ENCODE peak calls at places on chromosomes 2 and 18, in ten cellular contexts. One of them, this sample, is unnamed.

GRCh38 chr2:236535024-236535423 is 34.6 kb upstream of the ACKR3 start:
- DNase-seq in iris pigment epithelial cell: peak; percentile 77
- DNase-seq in stimulated activated CD4-positive, alpha-beta T cell treated with anti-CD3 and anti-CD28 coated beads, Interleukin-4, amount 100 ng/mL, for 48 hours: no peak
- DNase-seq in PC-9: no peak
- DNase-seq in neural progenitor cell: no peak
- DNase-seq in activated T-helper 1 cell treated with Interleukin-2 at 50 U/mL for 16 hours: no peak
- DNase-seq in DMS153: no peak
- DNase-seq in cerebellar cortex: no peak
- DNase-seq in heart left ventricle: no peak
- DNase-seq in HTR-8/SVneo: peak; percentile 35
- DNase-seq in this sample: no peak

GRCh38 chr2:29749041-29749440 is 172.3 kb downstream of the ALK start:
- DNase-seq in stimulated activated CD4-positive, alpha-beta T cell treated with anti-CD3 and anti-CD28 coated beads, Interleukin-4, amount 100 ng/mL, for 48 hours: no peak
- DNase-seq in iris pigment epithelial cell: no peak
- DNase-seq in HTR-8/SVneo: no peak
- DNase-seq in activated T-helper 1 cell treated with Interleukin-2 at 50 U/mL for 16 hours: no peak
- DNase-seq in DMS153: peak; percentile 1
- DNase-seq in cerebellar cortex: no peak
- DNase-seq in neural progenitor cell: no peak
- DNase-seq in heart left ventricle: no peak
- DNase-seq in PC-9: no peak
- DNase-seq in this sample: no peak

GRCh38 chr2:104368089-104368488 is 485.8 kb upstream of the POU3F3 start:
- DNase-seq in activated T-helper 1 cell treated with Interleukin-2 at 50 U/mL for 16 hours: no peak
- DNase-seq in cerebellar cortex: no peak
- DNase-seq in DMS153: no peak
- DNase-seq in HTR-8/SVneo: no peak
- DNase-seq in stimulated activated CD4-positive, alpha-beta T cell treated with anti-CD3 and anti-CD28 coated beads, Interleukin-4, amount 100 ng/mL, for 48 hours: no peak
- DNase-seq in heart left ventricle: no peak
- DNase-seq in PC-9: no peak
- DNase-seq in iris pigment epithelial cell: no peak
- DNase-seq in neural progenitor cell: no peak
- DNase-seq in this sample: no peak

GRCh38 chr2:86037795-86038192 is 67.9 kb downstream of the POLR1A start:
- DNase-seq in iris pigment epithelial cell: no peak
- DNase-seq in activated T-helper 1 cell treated with Interleukin-2 at 50 U/mL for 16 hours: no peak
- DNase-seq in PC-9: no peak
- DNase-seq in cerebellar cortex: no peak
- DNase-seq in stimulated activated CD4-positive, alpha-beta T cell treated with anti-CD3 and anti-CD28 coated beads, Interleukin-4, amount 100 ng/mL, for 48 hours: no peak
- DNase-seq in HTR-8/SVneo: no peak
- DNase-seq in DMS153: no peak
- DNase-seq in neural progenitor cell: no peak
- DNase-seq in heart left ventricle: no peak
- DNase-seq in this sample: no peak

GRCh38 chr2:159265171-159265576 is 21.3 kb downstream of the WDSUB1 start:
- DNase-seq in PC-9: no peak
- DNase-seq in neural progenitor cell: no peak
- DNase-seq in cerebellar cortex: no peak
- DNase-seq in HTR-8/SVneo: no peak
- DNase-seq in heart left ventricle: no peak
- DNase-seq in stimulated activated CD4-positive, alpha-beta T cell treated with anti-CD3 and anti-CD28 coated beads, Interleukin-4, amount 100 ng/mL, for 48 hours: no peak
- DNase-seq in DMS153: no peak
- DNase-seq in activated T-helper 1 cell treated with Interleukin-2 at 50 U/mL for 16 hours: no peak
- DNase-seq in iris pigment epithelial cell: peak; percentile 58
- DNase-seq in this sample: no peak

GRCh38 chr2:24621779-24622538 is 130.9 kb downstream of the NCOA1 start:
- DNase-seq in neural progenitor cell: no peak
- DNase-seq in activated T-helper 1 cell treated with Interleukin-2 at 50 U/mL for 16 hours: no peak
- DNase-seq in cerebellar cortex: no peak
- DNase-seq in heart left ventricle: no peak
- DNase-seq in DMS153: no peak
- DNase-seq in HTR-8/SVneo: no peak
- DNase-seq in iris pigment epithelial cell: no peak
- DNase-seq in stimulated activated CD4-positive, alpha-beta T cell treated with anti-CD3 and anti-CD28 coated beads, Interleukin-4, amount 100 ng/mL, for 48 hours: no peak
- DNase-seq in PC-9: no peak
- DNase-seq in this sample: no peak

GRCh38 chr18:9109523-9109922 is 7.0 kb downstream of the NDUFV2 start:
- DNase-seq in cerebellar cortex: no peak
- DNase-seq in iris pigment epithelial cell: peak; percentile 77
- DNase-seq in PC-9: no peak
- DNase-seq in DMS153: no peak
- DNase-seq in heart left ventricle: no peak
- DNase-seq in activated T-helper 1 cell treated with Interleukin-2 at 50 U/mL for 16 hours: no peak
- DNase-seq in HTR-8/SVneo: no peak
- DNase-seq in stimulated activated CD4-positive, alpha-beta T cell treated with anti-CD3 and anti-CD28 coated beads, Interleukin-4, amount 100 ng/mL, for 48 hours: no peak
- DNase-seq in neural progenitor cell: no peak
- DNase-seq in this sample: no peak

GRCh38 chr2:129781749-129782617 is 197.5 kb upstream of the RAB6C start:
- DNase-seq in HTR-8/SVneo: no peak
- DNase-seq in PC-9: no peak
- DNase-seq in DMS153: no peak
- DNase-seq in cerebellar cortex: no peak
- DNase-seq in heart left ventricle: no peak
- DNase-seq in activated T-helper 1 cell treated with Interleukin-2 at 50 U/mL for 16 hours: no peak
- DNase-seq in neural progenitor cell: no peak
- DNase-seq in iris pigment epithelial cell: no peak
- DNase-seq in stimulated activated CD4-positive, alpha-beta T cell treated with anti-CD3 and anti-CD28 coated beads, Interleukin-4, amount 100 ng/mL, for 48 hours: no peak
- DNase-seq in this sample: no peak

GRCh38 chr2:57185568-57185967 is 861.0 kb upstream of the VRK2 start:
- DNase-seq in HTR-8/SVneo: no peak
- DNase-seq in iris pigment epithelial cell: no peak
- DNase-seq in DMS153: no peak
- DNase-seq in heart left ventricle: no peak
- DNase-seq in cerebellar cortex: no peak
- DNase-seq in PC-9: no peak
- DNase-seq in activated T-helper 1 cell treated with Interleukin-2 at 50 U/mL for 16 hours: no peak
- DNase-seq in stimulated activated CD4-positive, alpha-beta T cell treated with anti-CD3 and anti-CD28 coated beads, Interleukin-4, amount 100 ng/mL, for 48 hours: no peak
- DNase-seq in neural progenitor cell: no peak
- DNase-seq in this sample: no peak

GRCh38 chr18:58013241-58014211 is 30.5 kb upstream of the NEDD4L start:
- DNase-seq in HTR-8/SVneo: no peak
- DNase-seq in activated T-helper 1 cell treated with Interleukin-2 at 50 U/mL for 16 hours: no peak
- DNase-seq in cerebellar cortex: no peak
- DNase-seq in DMS153: peak; percentile 2
- DNase-seq in PC-9: peak; percentile 27
- DNase-seq in heart left ventricle: no peak
- DNase-seq in neural progenitor cell: no peak
- DNase-seq in stimulated activated CD4-positive, alpha-beta T cell treated with anti-CD3 and anti-CD28 coated beads, Interleukin-4, amount 100 ng/mL, for 48 hours: no peak
- DNase-seq in iris pigment epithelial cell: no peak
- DNase-seq in this sample: no peak

GRCh38 chr2:228768818-228769217 is 502.3 kb downstream of the PID1 start:
- DNase-seq in cerebellar cortex: no peak
- DNase-seq in PC-9: no peak
- DNase-seq in HTR-8/SVneo: peak; percentile 32
- DNase-seq in iris pigment epithelial cell: peak; percentile 84
- DNase-seq in DMS153: no peak
- DNase-seq in neural progenitor cell: no peak
- DNase-seq in heart left ventricle: peak; percentile 18
- DNase-seq in stimulated activated CD4-positive, alpha-beta T cell treated with anti-CD3 and anti-CD28 coated beads, Interleukin-4, amount 100 ng/mL, for 48 hours: no peak
- DNase-seq in activated T-helper 1 cell treated with Interleukin-2 at 50 U/mL for 16 hours: no peak
- DNase-seq in this sample: no peak

GRCh38 chr2:231059756-231060155 is 3.1 kb downstream of the PSMD1 start:
- DNase-seq in heart left ventricle: no peak
- DNase-seq in activated T-helper 1 cell treated with Interleukin-2 at 50 U/mL for 16 hours: no peak
- DNase-seq in neural progenitor cell: no peak
- DNase-seq in DMS153: no peak
- DNase-seq in PC-9: no peak
- DNase-seq in iris pigment epithelial cell: peak; percentile 32
- DNase-seq in cerebellar cortex: no peak
- DNase-seq in HTR-8/SVneo: no peak
- DNase-seq in stimulated activated CD4-positive, alpha-beta T cell treated with anti-CD3 and anti-CD28 coated beads, Interleukin-4, amount 100 ng/mL, for 48 hours: no peak
- DNase-seq in this sample: no peak

GRCh38 chr2:238005528-238005927 is 38.7 kb downstream of the UBE2F start:
- DNase-seq in activated T-helper 1 cell treated with Interleukin-2 at 50 U/mL for 16 hours: no peak
- DNase-seq in iris pigment epithelial cell: no peak
- DNase-seq in stimulated activated CD4-positive, alpha-beta T cell treated with anti-CD3 and anti-CD28 coated beads, Interleukin-4, amount 100 ng/mL, for 48 hours: no peak
- DNase-seq in cerebellar cortex: no peak
- DNase-seq in DMS153: no peak
- DNase-seq in PC-9: no peak
- DNase-seq in neural progenitor cell: no peak
- DNase-seq in heart left ventricle: no peak
- DNase-seq in HTR-8/SVneo: no peak
- DNase-seq in this sample: no peak

GRCh38 chr18:7579923-7580542 is 12.9 kb downstream of the PTPRM start:
- DNase-seq in HTR-8/SVneo: no peak
- DNase-seq in stimulated activated CD4-positive, alpha-beta T cell treated with anti-CD3 and anti-CD28 coated beads, Interleukin-4, amount 100 ng/mL, for 48 hours: no peak
- DNase-seq in DMS153: no peak
- DNase-seq in heart left ventricle: no peak
- DNase-seq in neural progenitor cell: no peak
- DNase-seq in cerebellar cortex: no peak
- DNase-seq in iris pigment epithelial cell: no peak
- DNase-seq in PC-9: no peak
- DNase-seq in activated T-helper 1 cell treated with Interleukin-2 at 50 U/mL for 16 hours: no peak
- DNase-seq in this sample: no peak

GRCh38 chr2:167925775-167926174 is 321.6 kb downstream of the STK39 start:
- DNase-seq in iris pigment epithelial cell: no peak
- DNase-seq in stimulated activated CD4-positive, alpha-beta T cell treated with anti-CD3 and anti-CD28 coated beads, Interleukin-4, amount 100 ng/mL, for 48 hours: no peak
- DNase-seq in cerebellar cortex: no peak
- DNase-seq in DMS153: peak; percentile 43
- DNase-seq in PC-9: no peak
- DNase-seq in neural progenitor cell: no peak
- DNase-seq in activated T-helper 1 cell treated with Interleukin-2 at 50 U/mL for 16 hours: no peak
- DNase-seq in heart left ventricle: no peak
- DNase-seq in HTR-8/SVneo: no peak
- DNase-seq in this sample: no peak

GRCh38 chr18:12659904-12660605 is 2.1 kb upstream of the SPIRE1 start:
- DNase-seq in iris pigment epithelial cell: peak; percentile 65
- DNase-seq in stimulated activated CD4-positive, alpha-beta T cell treated with anti-CD3 and anti-CD28 coated beads, Interleukin-4, amount 100 ng/mL, for 48 hours: peak; percentile 24
- DNase-seq in PC-9: peak; percentile 44
- DNase-seq in HTR-8/SVneo: no peak
- DNase-seq in heart left ventricle: no peak
- DNase-seq in DMS153: no peak
- DNase-seq in cerebellar cortex: peak; percentile 77
- DNase-seq in activated T-helper 1 cell treated with Interleukin-2 at 50 U/mL for 16 hours: no peak
- DNase-seq in neural progenitor cell: peak; percentile 58
- DNase-seq in this sample: no peak

GRCh38 chr2:5077479-5078089 is 614.6 kb upstream of the SOX11 start:
- DNase-seq in neural progenitor cell: no peak
- DNase-seq in HTR-8/SVneo: no peak
- DNase-seq in PC-9: no peak
- DNase-seq in stimulated activated CD4-positive, alpha-beta T cell treated with anti-CD3 and anti-CD28 coated beads, Interleukin-4, amount 100 ng/mL, for 48 hours: no peak
- DNase-seq in DMS153: no peak
- DNase-seq in heart left ventricle: no peak
- DNase-seq in iris pigment epithelial cell: peak; percentile 63
- DNase-seq in activated T-helper 1 cell treated with Interleukin-2 at 50 U/mL for 16 hours: no peak
- DNase-seq in cerebellar cortex: no peak
- DNase-seq in this sample: no peak

GRCh38 chr2:237868631-237869356 is 9.4 kb downstream of the RAMP1 start:
- DNase-seq in PC-9: no peak
- DNase-seq in iris pigment epithelial cell: no peak
- DNase-seq in heart left ventricle: no peak
- DNase-seq in cerebellar cortex: no peak
- DNase-seq in DMS153: no peak
- DNase-seq in HTR-8/SVneo: no peak
- DNase-seq in stimulated activated CD4-positive, alpha-beta T cell treated with anti-CD3 and anti-CD28 coated beads, Interleukin-4, amount 100 ng/mL, for 48 hours: no peak
- DNase-seq in neural progenitor cell: no peak
- DNase-seq in activated T-helper 1 cell treated with Interleukin-2 at 50 U/mL for 16 hours: no peak
- DNase-seq in this sample: no peak

GRCh38 chr18:37361223-37362157 is 204.1 kb downstream of the CELF4 start:
- DNase-seq in DMS153: no peak
- DNase-seq in activated T-helper 1 cell treated with Interleukin-2 at 50 U/mL for 16 hours: no peak
- DNase-seq in PC-9: no peak
- DNase-seq in neural progenitor cell: peak; percentile 45
- DNase-seq in iris pigment epithelial cell: no peak
- DNase-seq in heart left ventricle: no peak
- DNase-seq in HTR-8/SVneo: no peak
- DNase-seq in stimulated activated CD4-positive, alpha-beta T cell treated with anti-CD3 and anti-CD28 coated beads, Interleukin-4, amount 100 ng/mL, for 48 hours: no peak
- DNase-seq in cerebellar cortex: no peak
- DNase-seq in this sample: no peak

GRCh38 chr2:164933751-164934189 is 21.6 kb downstream of the SLC38A11 start:
- DNase-seq in iris pigment epithelial cell: no peak
- DNase-seq in activated T-helper 1 cell treated with Interleukin-2 at 50 U/mL for 16 hours: no peak
- DNase-seq in cerebellar cortex: no peak
- DNase-seq in HTR-8/SVneo: no peak
- DNase-seq in DMS153: peak; percentile 94
- DNase-seq in heart left ventricle: no peak
- DNase-seq in stimulated activated CD4-positive, alpha-beta T cell treated with anti-CD3 and anti-CD28 coated beads, Interleukin-4, amount 100 ng/mL, for 48 hours: no peak
- DNase-seq in neural progenitor cell: no peak
- DNase-seq in PC-9: no peak
- DNase-seq in this sample: no peak

GRCh38 chr18:3248670-3249359 is 1.2 kb downstream of the MYL12A start:
- DNase-seq in neural progenitor cell: peak; percentile 31
- DNase-seq in PC-9: no peak
- DNase-seq in HTR-8/SVneo: no peak
- DNase-seq in cerebellar cortex: no peak
- DNase-seq in iris pigment epithelial cell: peak; percentile 69
- DNase-seq in DMS153: no peak
- DNase-seq in activated T-helper 1 cell treated with Interleukin-2 at 50 U/mL for 16 hours: no peak
- DNase-seq in heart left ventricle: peak; percentile 37
- DNase-seq in stimulated activated CD4-positive, alpha-beta T cell treated with anti-CD3 and anti-CD28 coated beads, Interleukin-4, amount 100 ng/mL, for 48 hours: no peak
- DNase-seq in this sample: no peak

GRCh38 chr2:48213646-48214045 is 307.3 kb upstream of the FBXO11 start:
- DNase-seq in iris pigment epithelial cell: no peak
- DNase-seq in neural progenitor cell: no peak
- DNase-seq in HTR-8/SVneo: no peak
- DNase-seq in stimulated activated CD4-positive, alpha-beta T cell treated with anti-CD3 and anti-CD28 coated beads, Interleukin-4, amount 100 ng/mL, for 48 hours: no peak
- DNase-seq in activated T-helper 1 cell treated with Interleukin-2 at 50 U/mL for 16 hours: no peak
- DNase-seq in DMS153: no peak
- DNase-seq in heart left ventricle: no peak
- DNase-seq in PC-9: no peak
- DNase-seq in cerebellar cortex: no peak
- DNase-seq in this sample: no peak

GRCh38 chr2:20578895-20579825 is 71.7 kb downstream of the HS1BP3 start:
- DNase-seq in stimulated activated CD4-positive, alpha-beta T cell treated with anti-CD3 and anti-CD28 coated beads, Interleukin-4, amount 100 ng/mL, for 48 hours: no peak
- DNase-seq in activated T-helper 1 cell treated with Interleukin-2 at 50 U/mL for 16 hours: no peak
- DNase-seq in HTR-8/SVneo: peak; percentile 96
- DNase-seq in neural progenitor cell: no peak
- DNase-seq in PC-9: peak; percentile 76
- DNase-seq in DMS153: peak; percentile 39
- DNase-seq in heart left ventricle: peak; percentile 91
- DNase-seq in iris pigment epithelial cell: peak; percentile 99
- DNase-seq in cerebellar cortex: peak; percentile 75
- DNase-seq in this sample: no peak

GRCh38 chr18:36441426-36441870 is 143.9 kb downstream of the FHOD3 start:
- DNase-seq in PC-9: no peak
- DNase-seq in cerebellar cortex: no peak
- DNase-seq in activated T-helper 1 cell treated with Interleukin-2 at 50 U/mL for 16 hours: no peak
- DNase-seq in heart left ventricle: no peak
- DNase-seq in iris pigment epithelial cell: no peak
- DNase-seq in neural progenitor cell: no peak
- DNase-seq in stimulated activated CD4-positive, alpha-beta T cell treated with anti-CD3 and anti-CD28 coated beads, Interleukin-4, amount 100 ng/mL, for 48 hours: no peak
- DNase-seq in HTR-8/SVneo: no peak
- DNase-seq in DMS153: no peak
- DNase-seq in this sample: no peak

GRCh38 chr2:26716769-26717168 is 24.2 kb downstream of the KCNK3 start:
- DNase-seq in DMS153: no peak
- DNase-seq in cerebellar cortex: no peak
- DNase-seq in HTR-8/SVneo: no peak
- DNase-seq in iris pigment epithelial cell: no peak
- DNase-seq in PC-9: no peak
- DNase-seq in neural progenitor cell: no peak
- DNase-seq in heart left ventricle: no peak
- DNase-seq in stimulated activated CD4-positive, alpha-beta T cell treated with anti-CD3 and anti-CD28 coated beads, Interleukin-4, amount 100 ng/mL, for 48 hours: no peak
- DNase-seq in activated T-helper 1 cell treated with Interleukin-2 at 50 U/mL for 16 hours: no peak
- DNase-seq in this sample: no peak

GRCh38 chr2:152473151-152473857 is 138.3 kb downstream of the FMNL2 start:
- DNase-seq in cerebellar cortex: no peak
- DNase-seq in HTR-8/SVneo: no peak
- DNase-seq in DMS153: no peak
- DNase-seq in activated T-helper 1 cell treated with Interleukin-2 at 50 U/mL for 16 hours: no peak
- DNase-seq in PC-9: no peak
- DNase-seq in neural progenitor cell: no peak
- DNase-seq in heart left ventricle: no peak
- DNase-seq in iris pigment epithelial cell: no peak
- DNase-seq in stimulated activated CD4-positive, alpha-beta T cell treated with anti-CD3 and anti-CD28 coated beads, Interleukin-4, amount 100 ng/mL, for 48 hours: no peak
- DNase-seq in this sample: no peak

GRCh38 chr2:150143087-150143536 is 344.4 kb downstream of the RND3 start:
- DNase-seq in stimulated activated CD4-positive, alpha-beta T cell treated with anti-CD3 and anti-CD28 coated beads, Interleukin-4, amount 100 ng/mL, for 48 hours: no peak
- DNase-seq in PC-9: peak; percentile 22
- DNase-seq in HTR-8/SVneo: no peak
- DNase-seq in neural progenitor cell: no peak
- DNase-seq in heart left ventricle: no peak
- DNase-seq in DMS153: no peak
- DNase-seq in iris pigment epithelial cell: peak; percentile 86
- DNase-seq in cerebellar cortex: no peak
- DNase-seq in activated T-helper 1 cell treated with Interleukin-2 at 50 U/mL for 16 hours: no peak
- DNase-seq in this sample: no peak

GRCh38 chr2:73415906-73416305 is 30.3 kb downstream of the ALMS1 start:
- DNase-seq in HTR-8/SVneo: no peak
- DNase-seq in heart left ventricle: no peak
- DNase-seq in PC-9: no peak
- DNase-seq in neural progenitor cell: no peak
- DNase-seq in DMS153: no peak
- DNase-seq in cerebellar cortex: no peak
- DNase-seq in stimulated activated CD4-positive, alpha-beta T cell treated with anti-CD3 and anti-CD28 coated beads, Interleukin-4, amount 100 ng/mL, for 48 hours: no peak
- DNase-seq in activated T-helper 1 cell treated with Interleukin-2 at 50 U/mL for 16 hours: no peak
- DNase-seq in iris pigment epithelial cell: no peak
- DNase-seq in this sample: no peak

This sample was measured in GDM1.